ENCODE peak calls at places on chromosomes 7 and 10, in four cellular contexts. G is heart left ventricle, N is ovary, O is tibial artery. F is an unnamed sample.
A peak's percentile ranks its signal among the peaks of the same experiment; 100 is the strongest.

GRCh38 chr10:89643431-89643811 is 1.6 kb downstream of the PANK1 start:
- DNase-seq in G (no peak), N (no peak), O (no peak), F (no peak)

GRCh38 chr7:112112822-112113255 is 93.4 kb downstream of the DOCK4 start:
- DNase-seq in G (no peak), N (peak; percentile 30), O (peak; percentile 57), F (no peak)

GRCh38 chr7:128056901-128057300 is 25.7 kb upstream of the LRRC4 start:
- DNase-seq in G (no peak), N (no peak), O (no peak), F (no peak)

GRCh38 chr7:117777335-117778150 is 95.7 kb downstream of the CTTNBP2 start:
- DNase-seq in G (no peak), N (no peak), O (no peak), F (no peak)

GRCh38 chr10:94103192-94103591 is 109.5 kb downstream of the PLCE1 start:
- DNase-seq in G (no peak), N (no peak), O (no peak), F (no peak)

GRCh38 chr7:68186072-68186471 is 1189.4 kb downstream of the TYW1 start:
- DNase-seq in G (no peak), N (no peak), O (no peak), F (no peak)

GRCh38 chr7:14637968-14638367 is 264.6 kb downstream of the DGKB start:
- DNase-seq in G (no peak), N (no peak), O (no peak), F (no peak)

GRCh38 chr10:580796-581195 is 108.7 kb downstream of the DIP2C start:
- DNase-seq in G (no peak), N (no peak), O (peak; percentile 18), F (no peak)

GRCh38 chr7:5550831-5551230 is 127.2 kb upstream of the TNRC18 start:
- DNase-seq in G (no peak), N (no peak), O (no peak), F (no peak)

GRCh38 chr10:70775679-70776454 is 9.3 kb downstream of the TBATA start:
- DNase-seq in G (no peak), N (no peak), O (no peak), F (no peak)

GRCh38 chr7:116588641-116589594 is 64.1 kb downstream of the CAV1 start:
- DNase-seq in G (no peak), N (no peak), O (no peak), F (no peak)

GRCh38 chr10:5094265-5095205 is at the start of gene AKR1C3:
- DNase-seq in G (peak; percentile 24), N (no peak), O (no peak), F (no peak)

GRCh38 chr10:112215342-112215774 is 31.8 kb upstream of the GPAM start:
- DNase-seq in G (no peak), N (no peak), O (no peak), F (peak; percentile 94)

GRCh38 chr7:338295-339061 is 48.5 kb downstream of the FOXL3 start:
- DNase-seq in G (no peak), N (no peak), O (no peak), F (no peak)

GRCh38 chr10:99297033-99297432 is 32.1 kb upstream of the CNNM1 start:
- DNase-seq in G (no peak), N (no peak), O (no peak), F (no peak)

GRCh38 chr7:97018775-97019535 is 5.7 kb downstream of the DLX5 start:
- DNase-seq in G (no peak), N (no peak), O (no peak), F (no peak)

GRCh38 chr10:34726862-34727261 is 88.2 kb downstream of the PARD3 start:
- DNase-seq in G (no peak), N (no peak), O (no peak), F (no peak)

GRCh38 chr7:123190109-123190831 is 9.5 kb downstream of the SLC13A1 start:
- DNase-seq in G (no peak), N (no peak), O (no peak), F (no peak)

GRCh38 chr7:116560021-116560970 is 35.5 kb downstream of the CAV1 start:
- DNase-seq in G (peak; percentile 20), N (no peak), O (no peak), F (no peak)

GRCh38 chr10:88281592-88282268 is 301.4 kb downstream of the RNLS start:
- DNase-seq in G (no peak), N (no peak), O (no peak), F (no peak)

GRCh38 chr7:102264367-102264891 is 22.2 kb upstream of the SH2B2 start:
- DNase-seq in G (no peak), N (no peak), O (no peak), F (no peak)

GRCh38 chr7:154096-154835 is 38.1 kb upstream of the FAM20C start:
- DNase-seq in G (no peak), N (no peak), O (no peak), F (no peak)

GRCh38 chr7:140159487-140159886 is 17.3 kb downstream of the KDM7A start:
- DNase-seq in G (no peak), N (no peak), O (no peak), F (no peak)

GRCh38 chr7:27764109-27764508 is 24.1 kb downstream of the TAX1BP1 start:
- DNase-seq in G (no peak), N (no peak), O (no peak), F (no peak)

GRCh38 chr10:113058175-113058961 is 108.3 kb downstream of the TCF7L2 start:
- DNase-seq in G (no peak), N (no peak), O (no peak), F (no peak)

GRCh38 chr7:149310113-149310836 is 48.3 kb downstream of the ZNF783 start:
- DNase-seq in G (no peak), N (no peak), O (no peak), F (no peak)

GRCh38 chr10:79354615-79355014 is 7.3 kb downstream of the PPIF start:
- DNase-seq in G (no peak), N (no peak), O (no peak), F (no peak)

GRCh38 chr10:110226555-110226925 is 19.1 kb downstream of the MXI1 start:
- DNase-seq in G (peak; percentile 93), N (peak; percentile 97), O (peak; percentile 91), F (peak; percentile 95)

GRCh38 chr7:6273380-6273837 is 985 bp upstream of the CYTH3 start:
- DNase-seq in G (no peak), N (peak; percentile 51), O (no peak), F (peak; percentile 85)

GRCh38 chr10:95597788-95598187 is 36.6 kb upstream of the SORBS1 start:
- DNase-seq in G (no peak), N (no peak), O (no peak), F (no peak)

GRCh38 chr10:61828788-61829187 is 72.7 kb upstream of the ARID5B start:
- DNase-seq in G (no peak), N (no peak), O (no peak), F (no peak)

GRCh38 chr10:95388072-95388471 is 97.3 kb upstream of the PDLIM1 start:
- DNase-seq in G (no peak), N (no peak), O (peak; percentile 54), F (no peak)

GRCh38 chr10:102627141-102627445 is 17.2 kb upstream of the TRIM8 start:
- DNase-seq in G (no peak), N (no peak), O (no peak), F (no peak)

GRCh38 chr10:102628451-102628911 is 15.8 kb upstream of the TRIM8 start:
- DNase-seq in G (peak; percentile 80), N (peak; percentile 75), O (peak; percentile 70), F (peak; percentile 70)

GRCh38 chr10:102629661-102630614 is 14.3 kb upstream of the TRIM8 start:
- DNase-seq in G (no peak), N (no peak), O (no peak), F (no peak)

GRCh38 chr10:102626026-102626686 is 18.1 kb upstream of the TRIM8 start:
- DNase-seq in G (no peak), N (no peak), O (no peak), F (no peak)

DNA sequence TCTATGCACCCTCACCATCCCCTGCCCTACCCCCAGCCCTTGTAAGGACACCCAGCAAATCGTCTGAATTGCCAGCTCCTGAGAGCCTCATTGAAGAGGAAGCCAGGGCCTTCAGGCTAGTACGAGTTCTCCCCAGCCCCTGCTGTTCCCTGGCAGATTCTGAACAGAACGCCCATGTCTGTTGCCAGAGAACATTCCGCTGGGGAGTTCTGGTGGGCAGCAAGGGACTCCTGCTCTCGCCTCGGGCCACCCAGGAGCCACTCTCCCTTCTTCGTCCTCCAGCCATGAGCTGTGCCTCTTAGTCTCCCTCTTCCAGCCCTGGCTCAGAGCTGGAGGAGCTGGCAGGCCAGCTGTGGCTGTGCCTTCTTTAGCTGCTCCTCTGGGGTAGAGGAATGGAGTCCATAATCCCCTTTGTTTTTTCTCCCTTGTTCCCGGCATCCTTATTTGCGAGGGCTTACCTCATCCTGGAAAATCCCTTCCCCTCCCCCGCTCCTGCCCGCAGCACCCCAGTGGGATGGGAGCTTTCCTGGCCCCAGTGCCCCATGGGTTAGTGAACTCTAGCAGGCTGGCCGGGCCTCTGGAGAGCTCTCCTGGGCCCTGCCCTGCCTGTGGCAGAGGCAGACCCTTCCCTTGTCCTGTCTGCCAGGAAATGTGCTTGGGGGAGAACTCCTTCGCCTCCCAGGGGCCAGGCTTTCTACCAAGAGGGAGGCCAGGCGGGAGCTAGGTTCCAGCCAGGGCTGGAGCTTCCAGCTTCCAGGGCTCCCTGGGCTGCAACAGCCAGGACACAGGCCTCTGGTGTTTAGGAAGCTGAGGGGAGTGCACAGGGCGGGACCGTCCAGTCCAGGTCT is 16.6 kb upstream of the TRIM8 start:
- DNase-seq in G (peak; percentile 60), N (peak; percentile 70), O (no peak), F (peak; percentile 84)
- H3K4me1 ChIP-seq in G (peaks cover 29% of the 10 kb centered on the region), N (peaks cover 16% of the 10 kb centered on the region), O (peaks cover 76% of the 10 kb centered on the region), F (peaks cover 25% of the 10 kb centered on the region)

GRCh38 chr10:114087655-114088054 is 44.0 kb downstream of the ADRB1 start:
- DNase-seq in G (no peak), N (no peak), O (no peak), F (no peak)

GRCh38 chr10:114084225-114084624 is 40.6 kb downstream of the ADRB1 start:
- DNase-seq in G (no peak), N (no peak), O (no peak), F (no peak)

GRCh38 chr10:114081911-114082583 is 38.4 kb downstream of the ADRB1 start:
- DNase-seq in G (no peak), N (no peak), O (no peak), F (no peak)

GRCh38 chr10:114083040-114083439 is 39.4 kb downstream of the ADRB1 start:
- DNase-seq in G (no peak), N (no peak), O (no peak), F (no peak)

GRCh38 chr10:114087255-114087654 is 43.6 kb downstream of the ADRB1 start:
- DNase-seq in G (no peak), N (no peak), O (no peak), F (no peak)
- TF ChIP-seq CTCF in G (no peak), N (no peak), O (no peak), F (no peak)

GRCh38 chr10:37572206-37572605 is 285.2 kb downstream of the ZNF248 start:
- DNase-seq in G (no peak), N (no peak), O (no peak), F (no peak)
- H3K9me3 ChIP-seq in G (no peaks in the 10 kb centered on the region), N (no peaks in the 10 kb centered on the region), O (no peaks in the 10 kb centered on the region), F (no peaks in the 10 kb centered on the region)

GRCh38 chr10:86646933-86647332 is 7.4 kb upstream of the OPN4 start:
- DNase-seq in G (no peak), N (no peak), O (no peak), F (no peak)

GRCh38 chr10:86647773-86648705 is 6.3 kb upstream of the OPN4 start:
- DNase-seq in G (no peak), N (peak; percentile 23), O (peak; percentile 18), F (no peak)

GRCh38 chr10:86649471-86650150 is 4.7 kb upstream of the OPN4 start:
- DNase-seq in G (no peak), N (no peak), O (no peak), F (no peak)

GRCh38 chr10:86650151-86650550 is 4.2 kb upstream of the OPN4 start:
- DNase-seq in G (no peak), N (no peak), O (peak; percentile 13), F (no peak)

GRCh38 chr10:86648706-86649426 is 5.5 kb upstream of the OPN4 start:
- DNase-seq in G (peak; percentile 71), N (peak; percentile 87), O (peak; percentile 53), F (peak; percentile 43)
- H3K4me1 ChIP-seq in G (peaks cover 20% of the 10 kb centered on the region), N (peaks cover 10% of the 10 kb centered on the region), O (peaks cover 52% of the 10 kb centered on the region), F (no peaks in the 10 kb centered on the region)